ENCODE peak calls at places on chromosomes 6 and 20, in eight cellular contexts. One of them, this sample, is unnamed.

GRCh38 chr20:10093087-10093591 is 58.4 kb downstream of the ANKEF1 start:
- DNase-seq in IMR-90: peak; percentile 57
- DNase-seq in psoas muscle: no peak
- DNase-seq in left ventricle myocardium inferior: no peak
- DNase-seq in cardiac muscle cell: peak; percentile 38
- DNase-seq in tibial artery: no peak
- DNase-seq in iPS DF 6.9: no peak
- DNase-seq in lower lobe of right lung: no peak
- DNase-seq in this sample: no peak

GRCh38 chr6:77883849-77884248 is 231.0 kb downstream of the MEI4 start:
- DNase-seq in lower lobe of right lung: no peak
- DNase-seq in tibial artery: no peak
- DNase-seq in cardiac muscle cell: no peak
- DNase-seq in IMR-90: no peak
- DNase-seq in left ventricle myocardium inferior: no peak
- DNase-seq in psoas muscle: no peak
- DNase-seq in iPS DF 6.9: no peak
- DNase-seq in this sample: no peak

GRCh38 chr6:33297956-33298772 is 578 bp downstream of the RGL2 start:
- DNase-seq in iPS DF 6.9: no peak
- DNase-seq in left ventricle myocardium inferior: no peak
- DNase-seq in tibial artery: peak; percentile 85
- DNase-seq in cardiac muscle cell: peak; percentile 87
- DNase-seq in lower lobe of right lung: peak; percentile 78
- DNase-seq in IMR-90: peak; percentile 75
- DNase-seq in psoas muscle: peak; percentile 78
- DNase-seq in this sample: peak; percentile 70

GRCh38 chr6:45480697-45481415 is 103.1 kb upstream of the SUPT3H start:
- DNase-seq in lower lobe of right lung: no peak
- DNase-seq in left ventricle myocardium inferior: no peak
- DNase-seq in psoas muscle: no peak
- DNase-seq in tibial artery: no peak
- DNase-seq in IMR-90: no peak
- DNase-seq in iPS DF 6.9: no peak
- DNase-seq in cardiac muscle cell: peak; percentile 82
- DNase-seq in this sample: no peak

GRCh38 chr6:37691904-37692806 is 5.5 kb downstream of the MDGA1 start:
- DNase-seq in tibial artery: peak; percentile 61
- DNase-seq in cardiac muscle cell: peak; percentile 74
- DNase-seq in left ventricle myocardium inferior: peak; percentile 70
- DNase-seq in IMR-90: peak; percentile 58
- DNase-seq in psoas muscle: peak; percentile 84
- DNase-seq in lower lobe of right lung: peak; percentile 77
- DNase-seq in iPS DF 6.9: peak; percentile 71
- DNase-seq in this sample: peak; percentile 65

GRCh38 chr6:154593122-154593521 is 82.6 kb upstream of the CNKSR3 start:
- DNase-seq in left ventricle myocardium inferior: peak; percentile 44
- DNase-seq in psoas muscle: no peak
- DNase-seq in IMR-90: no peak
- DNase-seq in tibial artery: no peak
- DNase-seq in iPS DF 6.9: no peak
- DNase-seq in cardiac muscle cell: no peak
- DNase-seq in lower lobe of right lung: no peak
- DNase-seq in this sample: no peak

GRCh38 chr20:1505871-1506270 is 14.7 kb upstream of the SIRPB2 start:
- DNase-seq in tibial artery: no peak
- DNase-seq in iPS DF 6.9: no peak
- DNase-seq in IMR-90: no peak
- DNase-seq in cardiac muscle cell: no peak
- DNase-seq in left ventricle myocardium inferior: no peak
- DNase-seq in psoas muscle: no peak
- DNase-seq in lower lobe of right lung: no peak
- DNase-seq in this sample: no peak

GRCh38 chr6:43043310-43043709 is 10.3 kb downstream of the CUL7 start:
- DNase-seq in lower lobe of right lung: no peak
- DNase-seq in iPS DF 6.9: no peak
- DNase-seq in tibial artery: no peak
- DNase-seq in left ventricle myocardium inferior: no peak
- DNase-seq in psoas muscle: no peak
- DNase-seq in cardiac muscle cell: no peak
- DNase-seq in IMR-90: no peak
- DNase-seq in this sample: no peak

GRCh38 chr6:160430741-160431140 is 82.6 kb downstream of the SLC22A3 start:
- DNase-seq in lower lobe of right lung: no peak
- DNase-seq in iPS DF 6.9: no peak
- DNase-seq in left ventricle myocardium inferior: no peak
- DNase-seq in tibial artery: no peak
- DNase-seq in psoas muscle: no peak
- DNase-seq in IMR-90: no peak
- DNase-seq in cardiac muscle cell: peak; percentile 57
- DNase-seq in this sample: no peak

GRCh38 chr6:135183532-135184440 is 2.7 kb downstream of the MYB start:
- DNase-seq in iPS DF 6.9: peak; percentile 75
- DNase-seq in tibial artery: no peak
- DNase-seq in cardiac muscle cell: peak; percentile 57
- DNase-seq in left ventricle myocardium inferior: no peak
- DNase-seq in psoas muscle: peak; percentile 47
- DNase-seq in IMR-90: peak; percentile 28
- DNase-seq in lower lobe of right lung: peak; percentile 66
- DNase-seq in this sample: peak; percentile 87

GRCh38 chr20:53040678-53041674 is 68.8 kb downstream of the TSHZ2 start:
- DNase-seq in IMR-90: no peak
- DNase-seq in left ventricle myocardium inferior: no peak
- DNase-seq in cardiac muscle cell: peak; percentile 49
- DNase-seq in tibial artery: peak; percentile 52
- DNase-seq in psoas muscle: peak; percentile 72
- DNase-seq in iPS DF 6.9: no peak
- DNase-seq in lower lobe of right lung: no peak
- DNase-seq in this sample: peak; percentile 41

GRCh38 chr6:144785056-144785455 is 499.9 kb downstream of the UTRN start:
- DNase-seq in lower lobe of right lung: no peak
- DNase-seq in psoas muscle: no peak
- DNase-seq in left ventricle myocardium inferior: no peak
- DNase-seq in cardiac muscle cell: no peak
- DNase-seq in iPS DF 6.9: no peak
- DNase-seq in IMR-90: no peak
- DNase-seq in tibial artery: no peak
- DNase-seq in this sample: no peak

GRCh38 chr20:13857961-13858360 is 73.1 kb downstream of the NDUFAF5 start:
- DNase-seq in tibial artery: no peak
- DNase-seq in lower lobe of right lung: no peak
- DNase-seq in psoas muscle: no peak
- DNase-seq in cardiac muscle cell: no peak
- DNase-seq in IMR-90: no peak
- DNase-seq in iPS DF 6.9: no peak
- DNase-seq in left ventricle myocardium inferior: no peak
- DNase-seq in this sample: no peak

GRCh38 chr20:37451616-37452015 is 69.4 kb upstream of the NNAT start:
- DNase-seq in IMR-90: no peak
- DNase-seq in lower lobe of right lung: no peak
- DNase-seq in cardiac muscle cell: no peak
- DNase-seq in left ventricle myocardium inferior: no peak
- DNase-seq in psoas muscle: no peak
- DNase-seq in tibial artery: no peak
- DNase-seq in iPS DF 6.9: no peak
- DNase-seq in this sample: no peak

GRCh38 chr6:4565301-4566250 is 210.6 kb upstream of the CDYL start:
- DNase-seq in psoas muscle: no peak
- DNase-seq in IMR-90: no peak
- DNase-seq in left ventricle myocardium inferior: no peak
- DNase-seq in cardiac muscle cell: no peak
- DNase-seq in tibial artery: no peak
- DNase-seq in lower lobe of right lung: no peak
- DNase-seq in iPS DF 6.9: no peak
- DNase-seq in this sample: no peak

GRCh38 chr6:85675030-85675819 is 32.5 kb upstream of the SYNCRIP start:
- DNase-seq in lower lobe of right lung: no peak
- DNase-seq in IMR-90: peak; percentile 84
- DNase-seq in cardiac muscle cell: peak; percentile 54
- DNase-seq in tibial artery: no peak
- DNase-seq in iPS DF 6.9: no peak
- DNase-seq in psoas muscle: peak; percentile 77
- DNase-seq in left ventricle myocardium inferior: no peak
- DNase-seq in this sample: no peak

GRCh38 chr6:168217880-168218537 is 101.6 kb downstream of the DACT2 start:
- DNase-seq in IMR-90: no peak
- DNase-seq in cardiac muscle cell: peak; percentile 33
- DNase-seq in psoas muscle: no peak
- DNase-seq in lower lobe of right lung: no peak
- DNase-seq in left ventricle myocardium inferior: no peak
- DNase-seq in iPS DF 6.9: no peak
- DNase-seq in tibial artery: no peak
- DNase-seq in this sample: no peak

GRCh38 chr6:20712011-20712410 is 177.8 kb downstream of the CDKAL1 start:
- DNase-seq in IMR-90: no peak
- DNase-seq in cardiac muscle cell: peak; percentile 28
- DNase-seq in psoas muscle: no peak
- DNase-seq in left ventricle myocardium inferior: no peak
- DNase-seq in iPS DF 6.9: no peak
- DNase-seq in tibial artery: no peak
- DNase-seq in lower lobe of right lung: no peak
- DNase-seq in this sample: no peak

GRCh38 chr20:31962741-31963140 is 5.2 kb upstream of the XKR7 start:
- DNase-seq in left ventricle myocardium inferior: no peak
- DNase-seq in IMR-90: no peak
- DNase-seq in tibial artery: no peak
- DNase-seq in iPS DF 6.9: no peak
- DNase-seq in psoas muscle: no peak
- DNase-seq in cardiac muscle cell: no peak
- DNase-seq in lower lobe of right lung: no peak
- DNase-seq in this sample: no peak

GRCh38 chr6:62150048-62150663 is 135.9 kb downstream of the KHDRBS2 start:
- DNase-seq in psoas muscle: no peak
- DNase-seq in iPS DF 6.9: peak; percentile 33
- DNase-seq in IMR-90: peak; percentile 0
- DNase-seq in cardiac muscle cell: peak; percentile 38
- DNase-seq in lower lobe of right lung: no peak
- DNase-seq in tibial artery: no peak
- DNase-seq in left ventricle myocardium inferior: no peak
- DNase-seq in this sample: no peak

GRCh38 chr6:158767714-158768113 is 51.5 kb downstream of the EZR start:
- DNase-seq in iPS DF 6.9: no peak
- DNase-seq in left ventricle myocardium inferior: no peak
- DNase-seq in cardiac muscle cell: no peak
- DNase-seq in IMR-90: no peak
- DNase-seq in lower lobe of right lung: no peak
- DNase-seq in tibial artery: no peak
- DNase-seq in psoas muscle: no peak
- DNase-seq in this sample: no peak

DNA sequence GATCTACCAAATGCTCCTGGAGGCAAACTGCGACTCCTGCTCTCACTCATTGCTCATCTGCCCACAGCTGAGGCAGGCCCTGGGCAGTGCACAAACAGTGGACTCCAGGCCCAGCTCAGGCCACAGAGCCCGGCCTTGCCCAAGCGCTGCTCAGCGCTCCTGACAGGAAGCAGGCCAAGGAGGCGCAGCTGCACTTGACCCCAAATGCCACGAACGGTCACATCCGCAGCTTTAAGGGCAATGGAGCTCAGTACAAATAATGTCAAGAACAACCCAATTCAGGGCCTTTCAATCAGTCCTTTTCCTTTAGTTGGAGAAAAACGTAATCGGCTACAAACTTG is 33.8 kb downstream of the RRBP1 start:
- DNase-seq in cardiac muscle cell: no peak
- DNase-seq in lower lobe of right lung: peak; percentile 86
- DNase-seq in tibial artery: no peak
- DNase-seq in left ventricle myocardium inferior: no peak
- DNase-seq in psoas muscle: peak; percentile 75
- DNase-seq in iPS DF 6.9: no peak
- DNase-seq in IMR-90: no peak
- DNase-seq in this sample: peak; percentile 46
- H3K4me1 ChIP-seq in cardiac muscle cell: peaks cover 65% of the 10 kb centered on the region
- H3K4me1 ChIP-seq in lower lobe of right lung: peaks cover 69% of the 10 kb centered on the region
- H3K4me1 ChIP-seq in tibial artery: peaks cover 62% of the 10 kb centered on the region
- H3K4me1 ChIP-seq in left ventricle myocardium inferior: peaks cover 94% of the 10 kb centered on the region
- H3K4me1 ChIP-seq in psoas muscle: peaks cover 73% of the 10 kb centered on the region
- H3K4me1 ChIP-seq in iPS DF 6.9: peaks cover 1% of the 10 kb centered on the region
- H3K4me1 ChIP-seq in IMR-90: peaks cover 51% of the 10 kb centered on the region
- H3K4me1 ChIP-seq in this sample: peaks cover 70% of the 10 kb centered on the region

GRCh38 chr20:61140576-61140975 is 111.5 kb upstream of the CDH4 start:
- DNase-seq in IMR-90: no peak
- DNase-seq in tibial artery: no peak
- DNase-seq in lower lobe of right lung: no peak
- DNase-seq in iPS DF 6.9: no peak
- DNase-seq in cardiac muscle cell: no peak
- DNase-seq in psoas muscle: no peak
- DNase-seq in left ventricle myocardium inferior: no peak
- DNase-seq in this sample: no peak
- H3K4me1 ChIP-seq in IMR-90: no peaks in the 10 kb centered on the region
- H3K4me1 ChIP-seq in tibial artery: no peaks in the 10 kb centered on the region
- H3K4me1 ChIP-seq in lower lobe of right lung: no peaks in the 10 kb centered on the region
- H3K4me1 ChIP-seq in iPS DF 6.9: no peaks in the 10 kb centered on the region
- H3K4me1 ChIP-seq in cardiac muscle cell: no peaks in the 10 kb centered on the region
- H3K4me1 ChIP-seq in psoas muscle: no peaks in the 10 kb centered on the region
- H3K4me1 ChIP-seq in left ventricle myocardium inferior: no peaks in the 10 kb centered on the region
- H3K4me1 ChIP-seq in this sample: no peaks in the 10 kb centered on the region

DNA sequence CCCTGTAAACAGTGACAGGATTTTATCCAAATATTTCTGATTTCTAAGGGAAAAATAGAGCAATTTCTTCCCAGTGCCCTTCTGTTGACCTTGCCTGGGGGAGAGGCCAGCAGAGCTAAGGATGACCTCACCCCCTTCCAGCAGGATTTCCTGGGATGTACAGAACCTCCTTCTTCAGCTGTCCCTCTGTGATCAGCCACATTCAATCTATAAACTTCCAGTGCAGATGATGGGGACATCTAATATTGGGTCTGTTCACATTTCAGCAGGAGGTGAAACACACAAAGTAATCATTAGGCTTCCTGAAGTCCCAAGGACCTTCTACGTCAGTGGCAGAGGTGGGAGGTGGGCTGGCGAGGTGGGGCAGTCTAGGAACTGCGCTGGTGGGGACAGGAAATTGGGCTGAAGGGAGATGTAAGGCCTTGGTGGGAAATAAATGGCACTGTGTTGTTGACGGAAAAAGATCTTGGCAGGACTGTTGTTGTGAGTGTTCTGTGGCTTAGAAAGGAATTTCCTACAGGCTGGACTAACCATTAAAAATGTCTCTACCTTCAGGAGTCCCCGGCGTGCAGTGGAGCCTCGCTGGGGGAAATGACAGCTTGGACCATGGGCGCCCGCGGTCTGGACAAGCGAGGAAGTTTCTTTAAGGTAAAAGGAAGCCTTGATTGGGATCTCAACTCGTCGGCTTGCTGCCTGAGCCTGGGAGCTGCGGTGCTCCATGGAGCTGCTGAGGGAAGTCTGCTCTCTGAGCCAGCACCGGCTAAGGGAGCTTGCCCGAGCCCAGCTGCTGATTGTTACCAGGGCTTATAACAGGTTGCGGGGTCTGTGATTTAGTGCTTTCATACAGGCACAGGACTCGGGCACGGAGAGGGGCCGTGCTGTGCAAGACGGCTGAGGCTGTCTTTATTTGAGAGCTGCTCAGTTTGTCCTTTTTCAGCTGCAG is 127.9 kb upstream of the NAA20 start:
- DNase-seq in left ventricle myocardium inferior: peak; percentile 56
- DNase-seq in IMR-90: peak; percentile 76
- DNase-seq in lower lobe of right lung: no peak
- DNase-seq in tibial artery: peak; percentile 51
- DNase-seq in iPS DF 6.9: no peak
- DNase-seq in psoas muscle: peak; percentile 75
- DNase-seq in cardiac muscle cell: peak; percentile 89
- DNase-seq in this sample: peak; percentile 65
- H3K4me1 ChIP-seq in left ventricle myocardium inferior: peaks cover 99% of the 10 kb centered on the region
- H3K4me1 ChIP-seq in IMR-90: peaks cover 33% of the 10 kb centered on the region
- H3K4me1 ChIP-seq in lower lobe of right lung: peaks cover 66% of the 10 kb centered on the region
- H3K4me1 ChIP-seq in tibial artery: peaks cover 45% of the 10 kb centered on the region
- H3K4me1 ChIP-seq in iPS DF 6.9: peaks cover 2% of the 10 kb centered on the region
- H3K4me1 ChIP-seq in psoas muscle: peaks cover 64% of the 10 kb centered on the region
- H3K4me1 ChIP-seq in cardiac muscle cell: peaks cover 27% of the 10 kb centered on the region
- H3K4me1 ChIP-seq in this sample: peaks cover 39% of the 10 kb centered on the region

GRCh38 chr20:51426879-51427624 is 115.5 kb downstream of the NFATC2 start:
- DNase-seq in iPS DF 6.9: no peak
- DNase-seq in lower lobe of right lung: no peak
- DNase-seq in cardiac muscle cell: no peak
- DNase-seq in tibial artery: no peak
- DNase-seq in left ventricle myocardium inferior: no peak
- DNase-seq in IMR-90: no peak
- DNase-seq in psoas muscle: no peak
- DNase-seq in this sample: no peak
- H3K4me1 ChIP-seq in iPS DF 6.9: peaks cover 13% of the 10 kb centered on the region
- H3K4me1 ChIP-seq in lower lobe of right lung: peaks cover 18% of the 10 kb centered on the region
- H3K4me1 ChIP-seq in cardiac muscle cell: peaks cover 31% of the 10 kb centered on the region
- H3K4me1 ChIP-seq in tibial artery: peaks cover 21% of the 10 kb centered on the region
- H3K4me1 ChIP-seq in left ventricle myocardium inferior: peaks cover 29% of the 10 kb centered on the region
- H3K4me1 ChIP-seq in IMR-90: peaks cover 2% of the 10 kb centered on the region
- H3K4me1 ChIP-seq in psoas muscle: peaks cover 6% of the 10 kb centered on the region
- H3K4me1 ChIP-seq in this sample: no peaks in the 10 kb centered on the region

This sample was measured in mucosa of descending colon.